ENCODE peak calls at places on chromosomes 2 and 18, in seven cellular contexts. N, F, E, B, I, Y and K are unnamed samples.

GRCh38 chr2:201420442-201421113 is 30.7 kb downstream of the TRAK2 start:
- DNase-seq in N (no peak), F (no peak), E (no peak), B (peak), I (no peak), Y (peak), K (peak)

GRCh38 chr18:74902170-74902465 is 304.4 kb downstream of the ZNF407 start:
- DNase-seq in N (no peak), F (no peak), E (no peak), B (no peak), I (no peak), Y (no peak), K (no peak)

GRCh38 chr2:71064110-71064611 is 4.3 kb upstream of the NAGK start:
- DNase-seq in N (no peak), F (no peak), E (no peak), B (peak), I (no peak), Y (peak), K (no peak)

GRCh38 chr2:144412727-144413126 is 107.2 kb downstream of the ZEB2 start:
- DNase-seq in N (no peak), F (no peak), E (no peak), B (no peak), I (no peak), Y (no peak), K (no peak)

GRCh38 chr2:17355608-17356329 is 162.5 kb downstream of the RAD51AP2 start:
- DNase-seq in N (no peak), F (no peak), E (no peak), B (no peak), I (no peak), Y (peak), K (peak)

GRCh38 chr2:172909454-172909853 is 166.2 kb upstream of the MAP3K20 start:
- DNase-seq in N (no peak), F (no peak), E (no peak), B (no peak), I (no peak), Y (peak), K (no peak)

GRCh38 chr2:119823734-119824334 is 64.1 kb downstream of the PTPN4 start:
- DNase-seq in N (no peak), F (peak), E (peak), B (no peak), I (no peak), Y (peak), K (peak)

GRCh38 chr2:46780411-46780800 is 135.2 kb downstream of the MCFD2 start:
- DNase-seq in N (no peak), F (no peak), E (no peak), B (no peak), I (no peak), Y (no peak), K (peak)

GRCh38 chr18:54671291-54671881 is 80.3 kb downstream of the DYNAP start:
- DNase-seq in N (no peak), F (no peak), E (peak), B (peak), I (no peak), Y (peak), K (peak)

GRCh38 chr2:223989206-223989859 is 32.1 kb downstream of the MRPL44 start:
- DNase-seq in N (no peak), F (no peak), E (no peak), B (no peak), I (no peak), Y (peak), K (no peak)

GRCh38 chr18:55317832-55318231 is 270.2 kb downstream of the TCF4 start:
- DNase-seq in N (no peak), F (no peak), E (no peak), B (no peak), I (no peak), Y (peak), K (no peak)

DNA sequence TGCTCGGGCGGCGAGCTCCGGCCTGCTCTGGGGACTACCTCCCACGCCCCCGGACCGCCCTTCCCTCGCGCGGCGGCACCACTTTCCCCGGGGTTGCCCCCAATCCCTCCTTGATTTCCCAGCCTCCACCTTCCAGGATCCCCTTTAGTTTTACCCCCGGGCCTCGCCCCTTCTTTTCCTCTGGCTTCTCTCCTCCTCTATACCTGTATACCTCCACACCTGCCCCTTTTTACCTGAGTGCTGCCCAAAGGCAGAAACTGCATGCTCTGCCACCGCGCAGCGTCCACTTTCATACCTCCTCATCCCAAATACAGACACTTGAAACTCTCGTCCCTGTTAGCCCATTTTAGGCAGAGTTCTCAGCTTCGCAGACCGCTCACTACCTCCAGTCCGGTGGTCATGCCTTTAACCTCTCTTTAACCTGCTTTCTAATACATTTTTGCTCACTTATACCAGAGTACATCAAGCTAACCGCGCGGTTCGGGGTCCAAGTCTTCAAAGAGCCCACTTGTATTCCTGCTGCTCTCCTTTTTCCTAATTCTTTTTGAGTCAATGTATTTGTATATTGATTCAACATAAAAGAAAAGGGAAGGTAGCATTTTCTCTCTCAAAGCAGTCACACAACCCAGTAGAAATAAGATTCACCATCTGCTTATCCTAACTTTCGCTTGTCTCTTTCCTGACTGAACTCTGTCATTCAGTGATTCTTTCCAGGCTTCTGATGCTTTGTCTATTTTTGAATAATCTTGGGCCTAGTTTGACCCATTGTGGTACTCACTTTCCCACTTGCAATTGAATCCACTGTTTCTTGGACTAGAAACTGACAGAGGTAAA is 900 bp downstream of the SPOPL start:
- DNase-seq in N (no peak), F (no peak), E (peak), B (peak), I (no peak), Y (peak), K (no peak)
- TF ChIP-seq CTCF in N (no peak), F (no peak), E (no peak), B (no peak), I (no peak), Y (no peak), K (no peak)

DNA sequence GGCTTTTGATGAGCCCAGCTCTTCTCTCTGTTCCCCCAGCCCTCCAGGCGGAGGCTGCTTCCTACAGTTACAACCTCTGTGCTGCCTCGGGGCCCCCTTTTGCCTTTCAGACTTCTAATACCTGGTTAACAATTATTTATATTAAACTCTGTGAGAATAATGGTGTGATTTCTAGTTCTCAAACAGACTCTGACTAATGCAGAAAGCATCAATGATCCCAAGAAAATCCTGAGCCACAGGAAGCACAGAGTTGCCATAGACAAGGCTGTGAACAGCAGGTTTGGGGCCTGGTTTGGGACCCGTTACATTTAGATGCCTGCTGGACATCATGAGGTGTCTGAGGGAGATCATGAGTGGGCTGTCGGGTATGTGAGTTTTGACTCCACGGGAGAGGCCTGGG is 37.4 kb upstream of the MYO3B start:
- DNase-seq in N (no peak), F (no peak), E (no peak), B (no peak), I (no peak), Y (no peak), K (no peak)
- H3K4me3 ChIP-seq in N (no peak), F (no peak), E (no peak), B (no peak), I (no peak), Y (no peak), K (no peak)

DNA sequence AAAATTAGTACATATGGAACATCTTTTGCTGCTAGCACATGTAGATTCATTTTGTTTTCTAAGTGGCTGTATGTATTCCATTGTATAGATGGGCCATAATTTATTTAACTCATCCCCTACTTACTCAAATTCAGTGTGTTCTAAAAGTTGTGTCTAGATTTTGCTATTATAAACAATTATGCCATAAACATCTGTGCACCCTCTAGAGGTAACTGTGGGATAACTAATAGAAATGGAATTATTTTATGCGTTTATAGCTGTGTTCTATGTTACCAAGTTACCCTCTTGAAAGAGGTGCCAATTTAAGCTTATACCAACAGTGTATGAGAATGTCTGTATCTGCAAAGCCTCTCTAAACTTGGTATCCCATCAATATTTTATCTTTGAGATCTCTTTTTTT is 100.4 kb downstream of the MMADHC start:
- DNase-seq in N (no peak), F (no peak), E (no peak), B (no peak), I (no peak), Y (no peak), K (no peak)
- TF ChIP-seq CTCF in N (no peak), F (no peak), E (peak), B (no peak), I (no peak), Y (no peak), K (no peak)

DNA sequence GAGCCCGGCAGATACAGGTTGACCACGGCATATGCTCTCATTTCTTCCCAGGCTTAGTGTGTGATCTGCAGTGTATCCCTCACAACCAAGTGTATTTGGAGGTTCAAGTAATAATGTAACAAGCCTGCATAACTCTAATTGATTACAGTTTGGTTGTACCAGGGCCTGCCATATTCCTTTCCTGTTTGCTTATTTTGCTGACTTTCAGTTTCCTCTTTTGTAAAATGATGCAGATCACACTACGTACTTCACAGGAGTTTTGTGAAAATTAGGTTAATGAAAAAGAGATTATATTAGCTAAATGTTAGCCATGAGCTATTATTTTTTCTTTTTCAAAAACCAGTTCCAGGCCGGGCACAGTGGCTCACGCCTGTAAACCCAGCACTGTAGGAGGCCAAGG is 25.8 kb downstream of the SLC3A1 start:
- DNase-seq in N (no peak), F (no peak), E (no peak), B (no peak), I (no peak), Y (no peak), K (no peak)
- H3K4me3 ChIP-seq in N (no peak), F (no peak), E (no peak), B (no peak), I (no peak), Y (no peak), K (no peak)

GRCh38 chr2:113078350-113078839 is 10.6 kb downstream of the IL1F10 start:
- DNase-seq in N (no peak), F (no peak), E (peak), B (peak), I (no peak), Y (no peak), K (peak)

GRCh38 chr2:113079123-113079522 is 11.4 kb downstream of the IL1F10 start:
- DNase-seq in N (no peak), F (no peak), E (no peak), B (peak), I (no peak), Y (no peak), K (no peak)

GRCh38 chr2:113077921-113078320 is 10.2 kb downstream of the IL1F10 start:
- DNase-seq in N (no peak), F (no peak), E (no peak), B (peak), I (no peak), Y (no peak), K (no peak)

GRCh38 chr2:113081458-113082210 is 13.9 kb downstream of the IL1F10 start:
- DNase-seq in N (no peak), F (no peak), E (no peak), B (peak), I (no peak), Y (no peak), K (no peak)

GRCh38 chr2:113080134-113080533 is 12.4 kb downstream of the IL1F10 start:
- DNase-seq in N (peak), F (peak), E (peak), B (peak), I (no peak), Y (peak), K (peak)
- TF ChIP-seq CTCF in N (peak), F (peak), E (peak), B (peak), I (peak), Y (peak), K (peak)

DNA sequence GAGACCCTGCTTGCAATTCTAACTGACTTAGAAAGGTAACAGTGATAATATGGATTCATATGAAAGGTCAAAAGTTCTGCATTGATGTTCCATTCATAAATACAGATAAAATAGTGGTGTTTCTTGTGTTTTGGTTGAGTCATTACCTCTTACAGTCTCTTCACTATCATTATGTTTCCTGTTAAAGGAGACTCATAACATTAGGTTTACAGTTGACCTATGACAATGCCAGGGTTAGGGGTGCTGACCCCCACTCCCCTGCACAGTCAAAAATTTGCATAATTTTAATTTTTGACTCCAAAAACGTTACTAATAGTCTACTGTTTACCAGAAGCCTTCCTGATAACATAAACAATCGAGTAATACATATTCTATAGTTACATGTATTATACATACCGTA is 75.4 kb downstream of the VRK2 start:
- DNase-seq in N (no peak), F (no peak), E (no peak), B (no peak), I (no peak), Y (no peak), K (no peak)
- H3K4me3 ChIP-seq in N (no peak), F (no peak), E (no peak), B (no peak), I (no peak), Y (no peak), K (no peak)

GRCh38 chr2:157782057-157782845 is 93.9 kb downstream of the ACVR1 start:
- DNase-seq in N (no peak), F (no peak), E (peak), B (no peak), I (no peak), Y (no peak), K (peak)
- TF ChIP-seq CTCF in N (no peak), F (peak), E (peak), B (no peak), I (peak), Y (no peak), K (peak)

GRCh38 chr18:33440384-33441043 is at the start of gene CCDC178:
- DNase-seq in N (no peak), F (peak), E (peak), B (no peak), I (no peak), Y (no peak), K (peak)
- H3K4me3 ChIP-seq in N (peak), F (peak), E (peak), B (no peak), I (no peak), Y (no peak), K (peak)

DNA sequence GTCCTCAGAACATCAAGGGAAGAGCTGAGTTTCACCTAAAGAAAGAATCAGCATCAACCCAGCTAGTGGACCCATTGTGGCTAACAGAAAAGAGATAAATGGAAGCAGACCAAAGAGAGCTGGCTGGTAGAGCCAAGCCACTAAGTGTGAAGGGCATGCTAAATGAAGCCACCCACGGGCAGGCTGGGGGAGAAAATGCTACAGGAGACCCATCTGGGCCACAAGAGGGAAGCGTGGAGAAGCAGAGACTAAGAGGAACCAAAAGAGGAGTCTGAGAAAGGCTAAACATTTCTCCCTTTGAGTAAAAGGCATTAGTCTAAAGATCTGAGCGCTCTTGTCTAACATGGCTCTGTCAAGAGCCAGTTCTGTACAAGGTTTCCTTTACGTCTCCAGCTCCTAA is 15.8 kb downstream of the CWC22 start:
- DNase-seq in N (no peak), F (peak), E (peak), B (no peak), I (no peak), Y (no peak), K (no peak)
- TF ChIP-seq CTCF in N (no peak), F (peak), E (peak), B (no peak), I (peak), Y (no peak), K (no peak)